ENCODE peak calls at places on chromosomes 11 and 22, in four cellular contexts. One of them, this sample, is unnamed.

GRCh38 chr22:35191412-35191811 is 65.9 kb upstream of the HMGXB4 start:
- DNase-seq in brain microvascular endothelial cell: no peak
- DNase-seq in WTC11: no peak
- DNase-seq in Daoy: peak; percentile 83
- DNase-seq in this sample: peak; percentile 3

GRCh38 chr11:134331565-134332188 is at the start of gene GLB1L2:
- DNase-seq in Daoy: peak; percentile 78
- DNase-seq in brain microvascular endothelial cell: peak; percentile 12
- DNase-seq in WTC11: peak; percentile 87
- DNase-seq in this sample: no peak

GRCh38 chr11:76638267-76639197 is 32.0 kb downstream of the LRRC32 start:
- DNase-seq in Daoy: no peak
- DNase-seq in brain microvascular endothelial cell: no peak
- DNase-seq in WTC11: no peak
- DNase-seq in this sample: no peak

GRCh38 chr22:50604623-50605348 is 4.2 kb downstream of the MAPK8IP2 start:
- DNase-seq in WTC11: no peak
- DNase-seq in Daoy: no peak
- DNase-seq in brain microvascular endothelial cell: no peak
- DNase-seq in this sample: no peak

GRCh38 chr11:47331454-47332302 is 20.8 kb downstream of the MYBPC3 start:
- DNase-seq in WTC11: no peak
- DNase-seq in brain microvascular endothelial cell: no peak
- DNase-seq in Daoy: peak; percentile 0
- DNase-seq in this sample: no peak

GRCh38 chr11:1101318-1102089 is 26.8 kb downstream of the MUC2 start:
- DNase-seq in WTC11: no peak
- DNase-seq in brain microvascular endothelial cell: no peak
- DNase-seq in Daoy: no peak
- DNase-seq in this sample: no peak

GRCh38 chr11:134854391-134854991 is 442.4 kb upstream of the B3GAT1 start:
- DNase-seq in Daoy: no peak
- DNase-seq in brain microvascular endothelial cell: no peak
- DNase-seq in WTC11: no peak
- DNase-seq in this sample: no peak

GRCh38 chr11:99505319-99505718 is 484.6 kb downstream of the CNTN5 start:
- DNase-seq in Daoy: peak; percentile 2
- DNase-seq in brain microvascular endothelial cell: peak; percentile 25
- DNase-seq in WTC11: no peak
- DNase-seq in this sample: peak; percentile 86

GRCh38 chr11:75163917-75164316 is 13.0 kb downstream of the SLCO2B1 start:
- DNase-seq in WTC11: no peak
- DNase-seq in Daoy: no peak
- DNase-seq in brain microvascular endothelial cell: no peak
- DNase-seq in this sample: no peak

GRCh38 chr11:64580387-64580786 is 10.6 kb upstream of the SLC22A12 start:
- DNase-seq in WTC11: no peak
- DNase-seq in brain microvascular endothelial cell: no peak
- DNase-seq in Daoy: no peak
- DNase-seq in this sample: no peak

GRCh38 chr11:30984442-30984816 is 385.1 kb downstream of the DCDC1 start:
- DNase-seq in WTC11: no peak
- DNase-seq in brain microvascular endothelial cell: peak; percentile 12
- DNase-seq in Daoy: peak; percentile 2
- DNase-seq in this sample: peak; percentile 0

GRCh38 chr11:59822989-59823566 is 12.5 kb upstream of the MRPL16 start:
- DNase-seq in brain microvascular endothelial cell: peak; percentile 69
- DNase-seq in Daoy: peak; percentile 57
- DNase-seq in WTC11: peak; percentile 16
- DNase-seq in this sample: peak; percentile 53

GRCh38 chr11:100870138-100870537 is 183.1 kb downstream of the ARHGAP42 start:
- DNase-seq in WTC11: no peak
- DNase-seq in brain microvascular endothelial cell: no peak
- DNase-seq in Daoy: no peak
- DNase-seq in this sample: no peak

GRCh38 chr22:44428941-44429615 is 69.0 kb downstream of the RTL6 start:
- DNase-seq in Daoy: no peak
- DNase-seq in brain microvascular endothelial cell: no peak
- DNase-seq in WTC11: no peak
- DNase-seq in this sample: no peak

GRCh38 chr11:96061730-96062524 is 138.0 kb upstream of the MTMR2 start:
- DNase-seq in WTC11: no peak
- DNase-seq in brain microvascular endothelial cell: no peak
- DNase-seq in Daoy: peak; percentile 73
- DNase-seq in this sample: peak; percentile 51

GRCh38 chr11:71246559-71246958 is 5.8 kb downstream of the SHANK2 start:
- DNase-seq in WTC11: peak; percentile 78
- DNase-seq in brain microvascular endothelial cell: no peak
- DNase-seq in Daoy: no peak
- DNase-seq in this sample: no peak

GRCh38 chr11:27317751-27318150 is 45.3 kb downstream of the CCDC34 start:
- DNase-seq in Daoy: peak; percentile 78
- DNase-seq in WTC11: no peak
- DNase-seq in brain microvascular endothelial cell: peak; percentile 76
- DNase-seq in this sample: peak; percentile 79

GRCh38 chr11:12177739-12178338 is 67.4 kb downstream of the MICAL2 start:
- DNase-seq in brain microvascular endothelial cell: peak; percentile 62
- DNase-seq in Daoy: no peak
- DNase-seq in WTC11: no peak
- DNase-seq in this sample: peak; percentile 71

GRCh38 chr22:43060213-43060612 is 29.0 kb downstream of the TTLL1 start:
- DNase-seq in brain microvascular endothelial cell: no peak
- DNase-seq in Daoy: peak; percentile 51
- DNase-seq in WTC11: peak; percentile 91
- DNase-seq in this sample: no peak

GRCh38 chr11:44761546-44761961 is 34.8 kb downstream of the TSPAN18 start:
- DNase-seq in brain microvascular endothelial cell: no peak
- DNase-seq in WTC11: no peak
- DNase-seq in Daoy: no peak
- DNase-seq in this sample: no peak

GRCh38 chr11:93622043-93622442 is 39.4 kb upstream of the CEP295 start:
- DNase-seq in Daoy: no peak
- DNase-seq in WTC11: no peak
- DNase-seq in brain microvascular endothelial cell: no peak
- DNase-seq in this sample: no peak

GRCh38 chr11:70538641-70539359 is 140.5 kb downstream of the CTTN start:
- DNase-seq in WTC11: no peak
- DNase-seq in Daoy: no peak
- DNase-seq in brain microvascular endothelial cell: no peak
- DNase-seq in this sample: no peak

GRCh38 chr11:133953571-133953970 is 3.2 kb downstream of the IGSF9B start:
- DNase-seq in WTC11: no peak
- DNase-seq in Daoy: no peak
- DNase-seq in brain microvascular endothelial cell: no peak
- DNase-seq in this sample: no peak

GRCh38 chr22:17847360-17848078 is 73.2 kb upstream of the BID start:
- DNase-seq in Daoy: peak; percentile 49
- DNase-seq in brain microvascular endothelial cell: no peak
- DNase-seq in WTC11: no peak
- DNase-seq in this sample: no peak

GRCh38 chr11:76119032-76119431 is 87.3 kb downstream of the WNT11 start:
- DNase-seq in Daoy: no peak
- DNase-seq in WTC11: no peak
- DNase-seq in brain microvascular endothelial cell: no peak
- DNase-seq in this sample: no peak

GRCh38 chr22:44567846-44568493 is 69.9 kb upstream of the RTL6 start:
- DNase-seq in brain microvascular endothelial cell: peak; percentile 13
- DNase-seq in Daoy: peak; percentile 58
- DNase-seq in WTC11: peak; percentile 66
- DNase-seq in this sample: peak; percentile 39

GRCh38 chr11:35815556-35816315 is 128.1 kb upstream of the LDLRAD3 start:
- DNase-seq in brain microvascular endothelial cell: no peak
- DNase-seq in Daoy: no peak
- DNase-seq in WTC11: no peak
- DNase-seq in this sample: peak; percentile 24

GRCh38 chr11:2569321-2569721 is 124.5 kb downstream of the KCNQ1 start:
- DNase-seq in WTC11: no peak
- DNase-seq in brain microvascular endothelial cell: no peak
- DNase-seq in Daoy: no peak
- DNase-seq in this sample: no peak